ENCODE peak calls at places on chromosomes 7 and 10, in five cellular contexts. V is tibial nerve, A is GM12878, U is neural progenitor cell, J is spleen. N is an unnamed sample.

GRCh38 chr10:44278669-44279337 is 106.1 kb downstream of the CXCL12 start:
- DNase-seq in V (no peak), A (no peak), U (no peak), J (no peak), N (no peak)

GRCh38 chr10:26543567-26544306 is 105.6 kb downstream of the APBB1IP start:
- DNase-seq in V (no peak), A (peak; percentile 41), U (no peak), J (no peak), N (no peak)

GRCh38 chr7:114979388-114979787 is 57.5 kb downstream of the MDFIC start:
- DNase-seq in V (no peak), A (no peak), U (no peak), J (no peak), N (no peak)

GRCh38 chr7:95776561-95777185 is 4.3 kb downstream of the DYNC1I1 start:
- DNase-seq in V (no peak), A (no peak), U (no peak), J (no peak), N (no peak)

GRCh38 chr10:986137-986825 is 2.0 kb upstream of the GTPBP4 start:
- DNase-seq in V (no peak), A (no peak), U (no peak), J (no peak), N (peak; percentile 77)

GRCh38 chr10:22491931-22492615 is 146.8 kb downstream of the SPAG6 start:
- DNase-seq in V (no peak), A (no peak), U (no peak), J (no peak), N (peak; percentile 51)

GRCh38 chr7:31056775-31057346 is 4.8 kb downstream of the ADCYAP1R1 start:
- DNase-seq in V (no peak), A (no peak), U (no peak), J (no peak), N (no peak)

GRCh38 chr10:44857363-44858016 is 53.6 kb upstream of the TMEM72 start:
- DNase-seq in V (peak; percentile 55), A (no peak), U (peak; percentile 91), J (peak; percentile 87), N (peak; percentile 78)

GRCh38 chr10:99872367-99873162 is 90.1 kb downstream of the ABCC2 start:
- DNase-seq in V (no peak), A (no peak), U (no peak), J (no peak), N (no peak)

GRCh38 chr10:102120987-102121738 is 995 bp upstream of the LDB1 start:
- DNase-seq in V (peak; percentile 26), A (no peak), U (peak; percentile 89), J (peak; percentile 84), N (no peak)

GRCh38 chr10:123275183-123275549 is 121.0 kb downstream of the BUB3 start:
- DNase-seq in V (no peak), A (no peak), U (no peak), J (no peak), N (no peak)

GRCh38 chr10:8054243-8054497 is 318 bp upstream of the GATA3 start:
- DNase-seq in V (no peak), A (no peak), U (no peak), J (no peak), N (no peak)

GRCh38 chr10:100569687-100570517 is 34.2 kb downstream of the HIF1AN start:
- DNase-seq in V (no peak), A (no peak), U (peak; percentile 60), J (no peak), N (no peak)

GRCh38 chr10:24642921-24643678 is 80.6 kb downstream of the ARHGAP21 start:
- DNase-seq in V (no peak), A (peak; percentile 40), U (peak; percentile 16), J (no peak), N (no peak)

GRCh38 chr7:138713191-138713590 is 12.0 kb upstream of the SVOPL start:
- DNase-seq in V (no peak), A (no peak), U (no peak), J (no peak), N (no peak)

GRCh38 chr7:7517661-7518236 is 17.9 kb downstream of the COL28A1 start:
- DNase-seq in V (no peak), A (no peak), U (no peak), J (no peak), N (no peak)

GRCh38 chr7:98066934-98067507 is 39.6 kb upstream of the LMTK2 start:
- DNase-seq in V (no peak), A (no peak), U (no peak), J (no peak), N (peak; percentile 71)

GRCh38 chr7:20577362-20578069 is 38.0 kb upstream of the ABCB5 start:
- DNase-seq in V (no peak), A (no peak), U (no peak), J (no peak), N (no peak)

GRCh38 chr10:91907914-91908357 is 1.4 kb downstream of the FGFBP3 start:
- DNase-seq in V (no peak), A (no peak), U (peak; percentile 57), J (no peak), N (no peak)

GRCh38 chr7:129612112-129613015 is 844 bp downstream of the NRF1 start:
- DNase-seq in V (peak; percentile 33), A (no peak), U (peak; percentile 48), J (peak; percentile 90), N (peak; percentile 43)
- TF ChIP-seq CTCF in V (peak; percentile 45), A (peak; percentile 65), U (peak; percentile 68), J (peak; percentile 22), N (peak; percentile 54)

GRCh38 chr10:62036186-62037081 is 134.9 kb downstream of the ARID5B start:
- DNase-seq in V (no peak), A (no peak), U (peak; percentile 12), J (no peak), N (no peak)
- H3K4me3 ChIP-seq in V (no peak overlapping the region), A (no peak overlapping the region), U (no peak overlapping the region), J (no peak overlapping the region), N (no peak overlapping the region)

GRCh38 chr7:131010714-131011436 is 276.9 kb upstream of the KLF14 start:
- DNase-seq in V (no peak), A (no peak), U (no peak), J (no peak), N (no peak)

GRCh38 chr7:131008840-131009651 is 275.0 kb upstream of the KLF14 start:
- DNase-seq in V (no peak), A (no peak), U (no peak), J (no peak), N (no peak)

GRCh38 chr7:131011437-131011752 is 277.4 kb upstream of the KLF14 start:
- DNase-seq in V (no peak), A (no peak), U (no peak), J (peak; percentile 84), N (no peak)

GRCh38 chr7:131011976-131012375 is 278.0 kb upstream of the KLF14 start:
- DNase-seq in V (no peak), A (no peak), U (no peak), J (no peak), N (no peak)

DNA sequence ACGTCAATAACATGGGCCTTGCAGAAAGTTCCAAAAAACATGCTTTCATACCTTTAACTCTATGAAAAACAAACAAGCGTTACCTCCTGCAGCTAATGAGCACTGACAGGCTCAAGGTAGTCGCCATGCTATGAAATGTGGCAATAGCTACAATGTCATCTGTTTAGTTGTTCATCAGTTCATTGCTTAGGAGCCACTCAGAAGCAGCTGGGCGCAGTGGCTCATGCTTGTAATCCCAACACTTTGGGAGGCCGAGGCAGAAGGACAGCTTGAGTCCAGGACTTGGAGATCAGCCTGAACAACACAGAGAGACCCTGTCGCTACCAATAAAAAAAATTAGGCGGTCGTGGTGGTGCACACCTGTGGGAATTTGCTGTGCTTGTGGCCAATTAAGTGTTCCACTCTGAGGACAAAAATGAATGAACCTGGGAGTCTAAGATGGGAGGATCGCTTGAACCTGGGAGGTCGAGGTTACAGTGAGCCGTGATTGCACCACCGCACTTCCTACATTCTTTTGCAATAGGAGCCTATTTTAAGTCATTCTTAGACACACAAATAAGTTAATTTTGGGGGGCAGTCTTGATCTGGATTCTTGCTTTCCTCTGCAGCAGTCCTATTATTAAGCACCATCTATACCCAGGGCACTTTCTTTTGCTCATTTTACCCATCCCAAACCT is 276.2 kb upstream of the KLF14 start:
- DNase-seq in V (no peak), A (no peak), U (no peak), J (no peak), N (no peak)
- H3K4me1 ChIP-seq in V (peaks cover 91% of the 10 kb centered on the region), A (peaks cover 54% of the 10 kb centered on the region), U (peaks cover 5% of the 10 kb centered on the region), J (peaks cover 95% of the 10 kb centered on the region), N (peaks cover 8% of the 10 kb centered on the region)

DNA sequence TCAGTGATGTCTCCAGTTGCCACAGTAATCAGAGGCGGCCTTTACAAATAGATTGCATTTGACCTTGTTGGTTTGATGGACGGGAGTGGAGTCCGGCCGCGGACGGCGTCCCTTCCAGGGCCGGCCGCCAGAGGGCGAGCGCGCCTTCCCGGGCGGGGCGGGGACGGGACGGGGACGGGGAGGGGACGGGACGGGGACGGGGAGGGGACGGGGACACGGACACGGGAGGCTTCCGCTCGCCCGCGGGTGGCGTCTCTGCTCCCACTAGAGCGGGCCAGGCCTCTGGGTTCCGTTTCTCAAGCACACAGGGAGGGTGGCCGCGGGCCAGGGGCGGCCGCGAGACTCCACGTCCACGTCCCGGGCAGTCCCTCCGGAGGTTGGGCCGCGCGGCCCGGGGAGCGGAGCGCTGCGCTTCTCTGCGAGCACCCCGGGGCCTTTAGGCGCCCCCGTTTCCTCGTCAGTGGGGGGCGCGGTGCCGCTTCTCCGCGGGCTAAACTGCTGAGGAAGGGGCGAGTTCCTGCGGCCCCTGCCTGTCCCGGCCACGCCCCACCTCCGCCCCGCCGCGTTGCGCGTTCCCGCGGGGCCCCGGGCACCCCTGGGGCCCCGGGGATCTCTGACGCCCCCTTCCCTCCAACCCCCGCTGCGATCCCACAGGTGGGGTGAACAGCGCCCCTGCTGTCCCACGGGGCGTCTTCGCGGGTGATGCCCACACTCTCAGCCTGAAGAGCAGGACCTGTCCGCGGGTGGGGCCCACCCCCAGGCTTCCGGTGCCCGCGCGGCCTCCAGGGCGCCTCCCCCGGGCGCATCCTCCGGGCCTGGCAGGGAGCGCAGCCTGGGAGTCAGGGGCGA is 84.2 kb upstream of the MKI67 start:
- DNase-seq in V (peak; percentile 37), A (no peak), U (peak; percentile 60), J (peak; percentile 96), N (no peak)
- TF ChIP-seq CTCF in V (peak; percentile 81), A (peak; percentile 76), U (peak; percentile 80), J (peak; percentile 80), N (peak; percentile 57)

GRCh38 chr7:155343150-155343549 is 45.5 kb downstream of the INSIG1 start:
- DNase-seq in V (no peak), A (no peak), U (no peak), J (no peak), N (no peak)

GRCh38 chr7:155345490-155345889 is 47.8 kb downstream of the INSIG1 start:
- DNase-seq in V (no peak), A (no peak), U (no peak), J (no peak), N (no peak)

GRCh38 chr7:155343661-155344121 is 46.0 kb downstream of the INSIG1 start:
- DNase-seq in V (no peak), A (no peak), U (no peak), J (no peak), N (peak; percentile 19)

GRCh38 chr7:155344618-155345433 is 47.1 kb downstream of the INSIG1 start:
- DNase-seq in V (peak; percentile 59), A (no peak), U (peak; percentile 90), J (peak; percentile 96), N (peak; percentile 88)

DNA sequence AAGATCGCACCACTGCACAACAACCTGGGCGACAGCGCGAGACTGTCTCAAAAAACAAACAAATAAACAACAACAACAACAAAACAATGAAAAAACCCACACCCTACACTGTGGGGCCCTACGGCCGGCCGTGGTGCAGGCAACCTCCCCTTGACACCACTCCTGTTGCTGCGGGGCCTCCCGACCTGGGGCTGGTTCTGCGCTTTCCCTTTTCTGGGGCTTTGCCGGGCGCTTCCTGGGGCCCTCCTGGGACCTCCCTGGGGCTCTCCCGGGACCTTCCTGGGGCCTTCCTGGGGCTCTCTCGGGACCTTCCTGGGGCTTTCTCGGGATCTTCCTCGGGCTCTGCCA is 46.6 kb downstream of the INSIG1 start:
- DNase-seq in V (no peak), A (no peak), U (no peak), J (peak; percentile 76), N (no peak)
- H3K4me3 ChIP-seq in V (no peak overlapping the region), A (no peak overlapping the region), U (peak overlapping the region; percentile 57), J (peak overlapping the region; percentile 40), N (peak overlapping the region; percentile 41)